ENCODE peak calls at places on chromosomes 12 and 14, in four cellular contexts. H is K562, C is IMR-90, V is endothelial cell of umbilical vein. I is an unnamed sample. For H3K9me1, the result is how much of the 10 kb centered on the place peaks cover.

GRCh38 chr14:59267046-59267445 is 78.6 kb downstream of the DAAM1 start:
- DNase-seq in C (peak), V (no peak), H (no peak), I (no peak)

GRCh38 chr14:22046063-22046462 is 372.4 kb upstream of the OR4E1 start:
- DNase-seq in V (no peak), H (no peak), C (no peak), I (no peak)

GRCh38 chr12:109286252-109286651 is 22.8 kb downstream of the FOXN4 start:
- DNase-seq in H (no peak), C (no peak), V (no peak), I (no peak)

GRCh38 chr12:131862994-131863710 is 31.3 kb upstream of the ULK1 start:
- DNase-seq in H (peak), V (no peak), C (no peak), I (no peak)

GRCh38 chr14:34502826-34503225 is 36.7 kb downstream of the EAPP start:
- DNase-seq in C (peak), H (no peak), V (peak), I (no peak)

GRCh38 chr14:93994919-93995682 is 2.0 kb upstream of the CCDC197 start:
- DNase-seq in H (no peak), V (no peak), C (peak), I (peak)

GRCh38 chr14:100303925-100304324 is 2.3 kb downstream of the SLC25A29 start:
- DNase-seq in V (no peak), H (no peak), C (no peak), I (no peak)

GRCh38 chr12:18415227-18415626 is 153.9 kb downstream of the PIK3C2G start:
- DNase-seq in V (no peak), H (no peak), C (no peak), I (no peak)

GRCh38 chr12:3116106-3116898 is 39.1 kb downstream of the TSPAN9 start:
- DNase-seq in V (peak), H (no peak), C (peak), I (no peak)

GRCh38 chr12:118053071-118053985 is 7.7 kb downstream of the WSB2 start:
- DNase-seq in C (peak), V (no peak), H (no peak), I (no peak)

GRCh38 chr14:33773205-33774030 is 177.5 kb downstream of the EGLN3 start:
- DNase-seq in H (no peak), C (no peak), V (no peak), I (no peak)

GRCh38 chr12:62438098-62438692 is 28.4 kb upstream of the MON2 start:
- DNase-seq in H (peak), C (peak), V (peak), I (peak)

GRCh38 chr14:91249841-91250616 is 5.5 kb upstream of the GPR68 start:
- DNase-seq in H (peak), C (no peak), V (no peak), I (no peak)
- H3K4me2 ChIP-seq in H (no peak), C (no peak), V (no peak), I (no peak)

DNA sequence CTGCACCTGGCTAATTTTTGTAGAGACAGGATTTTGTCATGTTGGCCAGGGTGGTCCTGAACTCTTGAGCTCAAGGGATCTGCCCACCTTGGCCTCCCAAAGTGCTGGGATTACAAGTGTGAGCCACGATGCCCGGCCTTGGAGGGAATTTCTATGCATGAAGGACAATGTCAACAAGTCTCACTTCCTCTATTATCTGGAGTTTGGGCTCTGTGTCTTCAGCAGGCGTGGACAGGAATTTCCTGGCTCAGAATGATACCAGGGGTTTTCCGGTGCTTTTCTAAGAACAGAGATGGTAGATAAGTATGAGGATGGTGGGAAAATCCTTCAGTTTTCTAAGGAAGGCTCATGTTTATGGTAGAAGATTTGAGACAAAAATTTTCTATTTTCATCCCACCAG is 75.0 kb upstream of the CCDC60 start:
- DNase-seq in V (no peak), C (no peak), H (no peak), I (no peak)
- H3K9me1 ChIP-seq in V (under half), C (under half), H (under half), I (under half)

DNA sequence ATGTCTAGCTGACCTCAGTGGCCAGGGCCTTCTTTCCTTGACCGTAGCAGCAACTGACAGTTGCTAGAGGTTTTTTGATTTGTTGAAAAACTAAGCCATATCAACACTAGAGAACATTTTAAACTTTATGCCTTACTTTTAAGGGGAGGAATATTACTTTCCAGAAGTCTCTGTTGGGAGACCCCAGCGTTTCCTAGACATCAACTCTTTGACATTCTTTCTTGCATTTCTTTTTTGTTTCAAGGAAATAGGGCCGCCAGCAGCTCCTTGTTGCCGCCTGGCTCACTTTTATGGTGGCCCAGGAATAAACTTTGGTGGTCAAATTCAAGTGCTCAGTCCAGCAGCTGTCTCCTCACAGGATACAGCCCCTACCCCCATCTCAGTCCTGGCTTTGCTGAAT is 2.5 kb upstream of the HOXC11 start:
- DNase-seq in C (no peak), H (no peak), V (no peak), I (no peak)
- H3K4me3 ChIP-seq in C (no peak), H (no peak), V (no peak), I (no peak)

GRCh38 chr12:122303068-122303467 is 36.8 kb upstream of the VPS33A start:
- DNase-seq in H (no peak), C (no peak), V (no peak), I (no peak)
- H3K4me2 ChIP-seq in H (no peak), C (no peak), V (no peak), I (no peak)

GRCh38 chr12:40271981-40272664 is 47.3 kb downstream of the LRRK2 start:
- DNase-seq in H (no peak), V (no peak), C (no peak), I (no peak)
- H3K9me1 ChIP-seq in H (under half), V (under half), C (under half), I (under half)

GRCh38 chr12:46664771-46665287 is 161.0 kb downstream of the SLC38A4 start:
- DNase-seq in V (peak), H (peak), C (peak), I (no peak)
- H3K4me3 ChIP-seq in V (no peak), H (no peak), C (no peak), I (peak)

GRCh38 chr14:71529855-71530254 is 402.4 kb upstream of the RGS6 start:
- DNase-seq in H (no peak), V (no peak), C (no peak), I (no peak)
- H3K4me2 ChIP-seq in H (no peak), V (no peak), C (no peak), I (no peak)